ENCODE peak calls at places on chromosomes 13 and 19, in six cellular contexts. One of them, this sample, is unnamed.

GRCh38 chr19:8050274-8051096 is 2.1 kb upstream of the CCL25 start:
- DNase-seq in lower lobe of right lung: peak
- DNase-seq in heart right ventricle: peak
- DNase-seq in activated B cell treated with CpG ODN at 0.5 μM for 24 hours: peak
- DNase-seq in GM12864: peak
- DNase-seq in neural crest cell: peak
- DNase-seq in this sample: peak

GRCh38 chr19:6273701-6274601 is 5.8 kb downstream of the MLLT1 start:
- DNase-seq in lower lobe of right lung: peak
- DNase-seq in heart right ventricle: peak
- DNase-seq in activated B cell treated with CpG ODN at 0.5 μM for 24 hours: no peak
- DNase-seq in GM12864: no peak
- DNase-seq in neural crest cell: no peak
- DNase-seq in this sample: no peak

GRCh38 chr13:92355213-92355612 is 871.4 kb upstream of the GPC6 start:
- DNase-seq in lower lobe of right lung: no peak
- DNase-seq in heart right ventricle: no peak
- DNase-seq in activated B cell treated with CpG ODN at 0.5 μM for 24 hours: no peak
- DNase-seq in GM12864: no peak
- DNase-seq in neural crest cell: no peak
- DNase-seq in this sample: no peak

GRCh38 chr13:30898721-30899188 is 7.3 kb upstream of the MEDAG start:
- DNase-seq in lower lobe of right lung: no peak
- DNase-seq in heart right ventricle: no peak
- DNase-seq in activated B cell treated with CpG ODN at 0.5 μM for 24 hours: no peak
- DNase-seq in GM12864: no peak
- DNase-seq in neural crest cell: no peak
- DNase-seq in this sample: no peak

GRCh38 chr13:75181906-75182305 is 300.1 kb downstream of the TBC1D4 start:
- DNase-seq in lower lobe of right lung: no peak
- DNase-seq in heart right ventricle: no peak
- DNase-seq in activated B cell treated with CpG ODN at 0.5 μM for 24 hours: no peak
- DNase-seq in GM12864: no peak
- DNase-seq in neural crest cell: no peak
- DNase-seq in this sample: no peak

GRCh38 chr13:99417151-99417820 is 84.0 kb upstream of the TM9SF2 start:
- DNase-seq in lower lobe of right lung: no peak
- DNase-seq in heart right ventricle: no peak
- DNase-seq in activated B cell treated with CpG ODN at 0.5 μM for 24 hours: no peak
- DNase-seq in GM12864: no peak
- DNase-seq in neural crest cell: no peak
- DNase-seq in this sample: no peak

GRCh38 chr13:26923824-26924605 is 163.4 kb upstream of the GPR12 start:
- DNase-seq in lower lobe of right lung: no peak
- DNase-seq in heart right ventricle: no peak
- DNase-seq in activated B cell treated with CpG ODN at 0.5 μM for 24 hours: no peak
- DNase-seq in GM12864: no peak
- DNase-seq in neural crest cell: no peak
- DNase-seq in this sample: no peak

GRCh38 chr19:1357695-1358094 is 26.0 kb upstream of the NDUFS7 start:
- DNase-seq in lower lobe of right lung: no peak
- DNase-seq in heart right ventricle: no peak
- DNase-seq in activated B cell treated with CpG ODN at 0.5 μM for 24 hours: no peak
- DNase-seq in GM12864: no peak
- DNase-seq in neural crest cell: no peak
- DNase-seq in this sample: no peak

GRCh38 chr13:20525144-20525600 is 485 bp downstream of the CRYL1 start:
- DNase-seq in lower lobe of right lung: peak
- DNase-seq in heart right ventricle: peak
- DNase-seq in activated B cell treated with CpG ODN at 0.5 μM for 24 hours: no peak
- DNase-seq in GM12864: no peak
- DNase-seq in neural crest cell: no peak
- DNase-seq in this sample: no peak

GRCh38 chr13:99439048-99439447 is 62.2 kb upstream of the TM9SF2 start:
- DNase-seq in lower lobe of right lung: no peak
- DNase-seq in heart right ventricle: no peak
- DNase-seq in activated B cell treated with CpG ODN at 0.5 μM for 24 hours: no peak
- DNase-seq in GM12864: no peak
- DNase-seq in neural crest cell: no peak
- DNase-seq in this sample: no peak

GRCh38 chr13:26749905-26750304 is 10.7 kb downstream of the GPR12 start:
- DNase-seq in lower lobe of right lung: no peak
- DNase-seq in heart right ventricle: no peak
- DNase-seq in activated B cell treated with CpG ODN at 0.5 μM for 24 hours: no peak
- DNase-seq in GM12864: no peak
- DNase-seq in neural crest cell: no peak
- DNase-seq in this sample: no peak

GRCh38 chr19:58024661-58025060 is 9.2 kb upstream of the ZSCAN1 start:
- DNase-seq in lower lobe of right lung: no peak
- DNase-seq in heart right ventricle: no peak
- DNase-seq in activated B cell treated with CpG ODN at 0.5 μM for 24 hours: no peak
- DNase-seq in GM12864: no peak
- DNase-seq in neural crest cell: no peak
- DNase-seq in this sample: no peak

GRCh38 chr19:51690359-51691121 is 2.6 kb upstream of the SPACA6 start:
- DNase-seq in lower lobe of right lung: peak
- DNase-seq in heart right ventricle: peak
- DNase-seq in activated B cell treated with CpG ODN at 0.5 μM for 24 hours: no peak
- DNase-seq in GM12864: no peak
- DNase-seq in neural crest cell: no peak
- DNase-seq in this sample: peak

GRCh38 chr13:68748038-68748437 is 1359.6 kb upstream of the ATXN8OS start:
- DNase-seq in lower lobe of right lung: no peak
- DNase-seq in heart right ventricle: no peak
- DNase-seq in activated B cell treated with CpG ODN at 0.5 μM for 24 hours: no peak
- DNase-seq in GM12864: no peak
- DNase-seq in neural crest cell: no peak
- DNase-seq in this sample: no peak

GRCh38 chr13:99314640-99315176 is 7.5 kb upstream of the GPR183 start:
- DNase-seq in lower lobe of right lung: no peak
- DNase-seq in heart right ventricle: no peak
- DNase-seq in activated B cell treated with CpG ODN at 0.5 μM for 24 hours: no peak
- DNase-seq in GM12864: no peak
- DNase-seq in neural crest cell: no peak
- DNase-seq in this sample: no peak

DNA sequence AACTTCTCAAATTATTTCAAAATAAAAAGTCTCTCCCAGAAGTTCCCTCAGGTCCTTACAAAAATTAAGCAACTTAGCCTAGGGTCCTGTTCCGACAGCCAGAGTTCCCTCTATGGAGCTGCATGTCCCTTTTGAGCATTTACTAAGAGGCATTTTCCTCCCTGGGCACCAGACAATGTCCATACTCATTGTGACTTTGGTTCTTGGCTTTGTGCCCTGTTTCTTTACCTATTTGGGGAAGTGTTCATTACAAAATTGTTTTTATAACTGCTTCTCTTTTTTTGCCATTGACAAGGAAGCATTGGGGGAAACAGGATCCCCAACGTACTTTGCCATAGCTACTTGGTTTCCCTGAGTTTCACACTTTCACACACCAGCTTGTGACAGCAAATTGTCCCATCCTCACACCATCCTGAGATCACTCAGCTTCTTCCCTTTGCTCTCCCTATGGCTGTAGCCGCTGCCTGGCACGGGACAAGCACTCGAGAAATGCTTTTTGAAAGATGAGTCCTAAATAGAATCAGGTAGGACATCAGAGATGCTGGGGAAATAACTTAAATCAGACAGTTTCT is 81.1 kb upstream of the SIAH3 start:
- DNase-seq in lower lobe of right lung: no peak
- DNase-seq in heart right ventricle: no peak
- DNase-seq in activated B cell treated with CpG ODN at 0.5 μM for 24 hours: no peak
- DNase-seq in GM12864: no peak
- DNase-seq in neural crest cell: no peak
- DNase-seq in this sample: no peak
- TF ChIP-seq CTCF in lower lobe of right lung: no peak
- TF ChIP-seq CTCF in heart right ventricle: no peak
- TF ChIP-seq CTCF in activated B cell treated with CpG ODN at 0.5 μM for 24 hours: no peak
- TF ChIP-seq CTCF in GM12864: no peak
- TF ChIP-seq CTCF in neural crest cell: no peak
- TF ChIP-seq CTCF in this sample: no peak

GRCh38 chr13:50171585-50172282 is 156.5 kb downstream of the KCNRG start:
- DNase-seq in lower lobe of right lung: no peak
- DNase-seq in heart right ventricle: no peak
- DNase-seq in activated B cell treated with CpG ODN at 0.5 μM for 24 hours: no peak
- DNase-seq in GM12864: no peak
- DNase-seq in neural crest cell: no peak
- DNase-seq in this sample: no peak

GRCh38 chr13:50167967-50168366 is 152.7 kb downstream of the KCNRG start:
- DNase-seq in lower lobe of right lung: no peak
- DNase-seq in heart right ventricle: no peak
- DNase-seq in activated B cell treated with CpG ODN at 0.5 μM for 24 hours: no peak
- DNase-seq in GM12864: no peak
- DNase-seq in neural crest cell: no peak
- DNase-seq in this sample: no peak

GRCh38 chr13:50167224-50167947 is 152.1 kb downstream of the KCNRG start:
- DNase-seq in lower lobe of right lung: no peak
- DNase-seq in heart right ventricle: no peak
- DNase-seq in activated B cell treated with CpG ODN at 0.5 μM for 24 hours: no peak
- DNase-seq in GM12864: no peak
- DNase-seq in neural crest cell: no peak
- DNase-seq in this sample: no peak

GRCh38 chr13:50168803-50169202 is 153.6 kb downstream of the KCNRG start:
- DNase-seq in lower lobe of right lung: no peak
- DNase-seq in heart right ventricle: no peak
- DNase-seq in activated B cell treated with CpG ODN at 0.5 μM for 24 hours: no peak
- DNase-seq in GM12864: no peak
- DNase-seq in neural crest cell: no peak
- DNase-seq in this sample: no peak

GRCh38 chr13:50170447-50171037 is 155.3 kb downstream of the KCNRG start:
- DNase-seq in lower lobe of right lung: no peak
- DNase-seq in heart right ventricle: no peak
- DNase-seq in activated B cell treated with CpG ODN at 0.5 μM for 24 hours: no peak
- DNase-seq in GM12864: no peak
- DNase-seq in neural crest cell: no peak
- DNase-seq in this sample: no peak
- TF ChIP-seq CTCF in lower lobe of right lung: peak
- TF ChIP-seq CTCF in heart right ventricle: peak
- TF ChIP-seq CTCF in activated B cell treated with CpG ODN at 0.5 μM for 24 hours: no peak
- TF ChIP-seq CTCF in GM12864: no peak
- TF ChIP-seq CTCF in neural crest cell: no peak
- TF ChIP-seq CTCF in this sample: no peak

DNA sequence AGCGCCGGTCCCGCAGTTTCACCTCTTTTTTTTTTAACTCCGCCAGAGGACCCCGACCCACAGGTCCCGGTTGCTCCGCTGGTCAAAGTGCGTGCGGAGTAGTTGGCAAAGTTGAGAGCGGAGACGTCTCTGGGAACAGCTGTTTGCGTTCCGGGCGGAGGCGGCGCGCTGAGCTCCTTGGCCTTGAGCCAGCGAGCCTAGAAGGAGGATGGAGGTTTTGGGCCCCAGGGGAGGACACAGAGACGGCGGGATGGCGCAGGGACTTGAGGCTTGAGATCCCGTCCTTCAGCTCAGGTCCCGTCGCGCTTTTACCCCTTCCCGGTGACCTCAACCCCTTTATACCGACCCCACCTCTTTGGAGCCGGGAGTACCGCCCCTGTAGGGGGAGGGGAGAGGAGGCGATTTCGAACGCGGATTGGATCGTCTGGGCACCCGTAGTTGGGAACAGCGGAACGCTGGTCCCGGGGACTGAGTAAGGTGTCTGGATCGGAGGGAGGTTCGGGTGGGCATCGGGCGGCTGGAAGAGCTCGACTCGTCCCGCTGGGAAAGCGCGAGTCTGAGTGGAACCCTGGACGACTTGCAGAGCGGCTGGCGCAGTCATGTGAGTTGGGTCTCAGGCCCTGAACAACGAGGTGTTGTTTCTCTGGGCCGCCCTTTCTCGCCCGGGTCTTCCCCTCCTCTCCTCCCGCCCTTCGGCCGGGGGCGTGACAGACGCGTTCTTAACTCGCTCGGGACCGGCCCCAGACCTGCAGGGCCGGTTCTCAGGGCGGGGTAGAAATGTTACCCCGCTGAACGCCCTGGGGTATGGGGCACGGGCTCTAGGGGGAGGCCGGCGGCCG is at the start of gene WBP4:
- DNase-seq in lower lobe of right lung: peak
- DNase-seq in heart right ventricle: peak
- DNase-seq in activated B cell treated with CpG ODN at 0.5 μM for 24 hours: peak
- DNase-seq in GM12864: peak
- DNase-seq in neural crest cell: peak
- DNase-seq in this sample: peak
- TF ChIP-seq CTCF in lower lobe of right lung: no peak
- TF ChIP-seq CTCF in heart right ventricle: peak
- TF ChIP-seq CTCF in activated B cell treated with CpG ODN at 0.5 μM for 24 hours: no peak
- TF ChIP-seq CTCF in GM12864: no peak
- TF ChIP-seq CTCF in neural crest cell: no peak
- TF ChIP-seq CTCF in this sample: no peak

DNA sequence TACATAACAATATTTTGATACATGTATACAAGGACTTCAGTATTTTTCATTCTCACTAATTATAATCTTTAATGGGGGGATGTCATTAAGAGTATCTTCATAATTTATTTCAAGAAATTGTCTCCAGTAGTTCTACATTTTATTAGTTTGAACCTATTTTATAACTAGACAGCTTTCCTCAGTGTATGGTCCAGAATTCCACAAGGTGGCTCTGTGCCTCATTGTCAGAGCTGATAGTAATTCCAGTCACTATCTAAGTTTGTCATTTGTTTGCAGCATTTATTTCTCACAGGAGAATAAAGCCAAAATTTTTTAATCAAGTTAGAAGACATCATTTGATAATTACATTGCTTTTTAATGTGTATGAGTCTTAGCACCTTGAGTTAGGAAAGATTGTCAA is 1633.0 kb upstream of the PCDH20 start:
- DNase-seq in lower lobe of right lung: no peak
- DNase-seq in heart right ventricle: no peak
- DNase-seq in activated B cell treated with CpG ODN at 0.5 μM for 24 hours: no peak
- DNase-seq in GM12864: no peak
- DNase-seq in neural crest cell: no peak
- DNase-seq in this sample: no peak
- TF ChIP-seq CTCF in lower lobe of right lung: no peak
- TF ChIP-seq CTCF in heart right ventricle: no peak
- TF ChIP-seq CTCF in activated B cell treated with CpG ODN at 0.5 μM for 24 hours: no peak
- TF ChIP-seq CTCF in GM12864: no peak
- TF ChIP-seq CTCF in neural crest cell: peak
- TF ChIP-seq CTCF in this sample: peak

DNA sequence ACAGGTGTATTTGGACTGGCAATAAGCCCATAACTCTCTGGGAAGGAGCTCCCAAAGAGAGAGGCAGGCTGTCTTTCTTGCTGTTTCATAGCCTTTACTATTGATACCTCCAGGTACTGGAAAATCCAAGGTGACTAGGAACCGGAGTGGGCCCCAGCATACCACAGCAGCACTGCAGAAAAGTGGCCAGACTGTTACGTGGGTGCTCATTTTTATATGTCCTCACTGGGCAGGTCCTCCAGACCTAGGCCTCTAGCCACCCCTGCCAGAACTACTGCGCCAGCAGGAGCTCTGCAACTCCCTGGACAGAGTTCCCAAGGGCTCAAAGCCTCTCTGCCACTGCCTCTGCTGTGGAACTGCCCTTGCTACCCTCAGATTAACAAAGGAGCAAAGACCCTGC is 46.4 kb downstream of the LIG4 start:
- DNase-seq in lower lobe of right lung: no peak
- DNase-seq in heart right ventricle: no peak
- DNase-seq in activated B cell treated with CpG ODN at 0.5 μM for 24 hours: no peak
- DNase-seq in GM12864: no peak
- DNase-seq in neural crest cell: no peak
- DNase-seq in this sample: no peak
- TF ChIP-seq CTCF in lower lobe of right lung: no peak
- TF ChIP-seq CTCF in heart right ventricle: no peak
- TF ChIP-seq CTCF in activated B cell treated with CpG ODN at 0.5 μM for 24 hours: no peak
- TF ChIP-seq CTCF in GM12864: no peak
- TF ChIP-seq CTCF in neural crest cell: no peak
- TF ChIP-seq CTCF in this sample: no peak